ENCODE peak calls at places on chromosome X, in eight cellular contexts. E is HCT116, Y is prostate gland, C is GM10248, H is cardiac muscle cell, U is cardiac fibroblast, L is H9, K is OCI-LY7. X is an unnamed sample.

GRCh38 chrX:23514082-23514481 is 153.2 kb upstream of the PRDX4 start:
- DNase-seq in U (no peak), H (no peak), K (no peak), Y (no peak), L (no peak), E (no peak), C (no peak), X (no peak)

GRCh38 chrX:1481636-1482529 is 29.2 kb upstream of the ASMTL start:
- DNase-seq in L (peak; percentile 81), Y (peak; percentile 29), C (peak; percentile 69), H (peak; percentile 85), U (peak; percentile 90), K (peak; percentile 98), E (peak; percentile 73), X (peak; percentile 64)

GRCh38 chrX:49188468-49189076 is 2.4 kb upstream of the PRICKLE3 start:
- DNase-seq in L (no peak), Y (no peak), C (no peak), E (no peak), U (no peak), H (no peak), K (no peak), X (no peak)

GRCh38 chrX:97594825-97595224 is 711.1 kb downstream of the RPA4 start:
- DNase-seq in E (no peak), K (no peak), U (no peak), C (no peak), Y (no peak), L (no peak), H (no peak), X (no peak)

GRCh38 chrX:353566-354535 is 32.9 kb downstream of the PPP2R3B start:
- DNase-seq in E (no peak), C (no peak), U (no peak), K (no peak), H (no peak), L (no peak), Y (no peak), X (no peak)

GRCh38 chrX:53798281-53798680 is 111.8 kb upstream of the HUWE1 start:
- DNase-seq in K (no peak), U (no peak), C (no peak), H (no peak), E (no peak), Y (no peak), L (no peak), X (no peak)

GRCh38 chrX:155745792-155746191 is 133.0 kb upstream of the TMLHE start:
- DNase-seq in K (no peak), H (peak; percentile 33), Y (no peak), E (peak; percentile 12), U (peak; percentile 57), L (no peak), C (no peak), X (peak; percentile 61)

GRCh38 chrX:118347131-118347530 is 1.2 kb downstream of the WDR44 start:
- DNase-seq in K (no peak), L (no peak), C (peak; percentile 12), U (peak; percentile 67), E (no peak), Y (no peak), H (peak; percentile 56), X (no peak)

DNA sequence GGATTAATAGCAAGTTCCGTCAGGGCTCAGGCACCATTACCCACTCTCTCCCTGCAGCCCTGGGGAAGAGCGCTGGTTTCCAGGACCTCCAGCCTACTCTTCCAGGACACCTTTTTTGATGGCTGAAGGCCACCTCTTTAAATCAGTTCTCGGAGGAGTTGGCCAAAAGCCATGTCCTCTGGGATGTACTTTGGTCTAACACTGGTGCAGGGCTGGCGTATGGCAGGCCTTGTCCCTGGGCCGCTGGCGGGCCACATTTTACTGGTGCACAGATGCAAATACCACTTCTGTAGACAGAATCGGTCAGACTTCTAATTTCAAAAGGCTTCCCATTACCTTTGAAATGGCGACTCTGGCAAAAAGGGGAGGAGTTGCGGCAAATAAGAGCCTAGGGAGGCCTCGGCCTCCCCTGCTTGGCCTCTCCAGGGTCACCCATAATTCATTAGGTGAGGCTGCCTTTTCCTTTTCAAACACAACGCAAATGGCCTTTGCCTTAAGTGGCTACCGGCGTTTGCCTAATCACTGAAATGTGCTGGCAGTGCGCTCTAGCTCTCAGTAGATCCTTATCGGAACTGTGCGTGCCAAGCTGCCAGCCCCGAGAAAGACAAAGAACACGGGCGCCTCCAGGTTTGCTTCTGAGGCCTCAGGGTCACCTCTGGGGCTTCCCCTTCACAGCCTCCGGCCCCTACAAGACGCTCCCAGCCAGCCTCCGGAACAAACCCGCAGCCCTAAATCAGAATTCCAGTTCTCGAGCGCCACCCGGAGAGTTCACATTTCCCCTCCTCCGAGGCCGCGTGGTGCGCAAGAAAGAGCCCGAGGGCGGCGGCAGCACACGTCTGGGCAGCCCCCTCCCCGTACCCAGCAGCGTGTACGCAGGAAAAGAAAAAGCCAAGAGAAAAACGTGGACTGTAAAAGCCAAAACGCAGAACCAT is 76.2 kb upstream of the BCOR start:
- DNase-seq in K (peak; percentile 71), Y (peak; percentile 61), L (peak; percentile 68), H (peak; percentile 39), C (no peak), U (no peak), E (peak; percentile 72), X (peak; percentile 28)
- TF ChIP-seq CTCF in K (peak; percentile 45), Y (no peak), L (no peak), H (peak; percentile 4), C (no peak), U (no peak), E (no peak), X (no peak)

DNA sequence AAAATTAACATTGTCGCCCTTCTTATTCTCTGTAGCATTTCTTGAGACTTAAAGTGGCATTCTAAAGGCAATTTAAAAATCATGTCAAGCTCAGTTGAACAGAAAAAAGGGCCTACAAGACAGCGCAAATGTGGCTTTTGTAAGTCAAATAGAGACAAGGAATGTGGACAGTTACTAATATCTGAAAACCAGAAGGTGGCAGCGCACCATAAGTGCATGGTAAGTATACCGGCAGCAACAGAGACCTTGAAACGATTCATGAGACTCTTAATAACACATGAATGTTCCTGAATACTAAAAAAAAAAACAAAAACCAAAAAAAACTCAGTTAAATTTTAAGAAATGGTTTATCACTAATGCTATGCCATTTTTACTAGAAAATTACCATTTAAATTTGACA is 82.4 kb upstream of the HPRT1 start:
- DNase-seq in E (no peak), C (no peak), L (no peak), Y (peak; percentile 6), H (peak; percentile 65), U (peak; percentile 59), K (peak; percentile 68), X (peak; percentile 59)
- TF ChIP-seq CTCF in E (peak; percentile 22), C (peak; percentile 22), L (peak; percentile 24), Y (no peak), H (peak; percentile 44), U (peak; percentile 31), K (peak; percentile 79), X (peak; percentile 7)

DNA sequence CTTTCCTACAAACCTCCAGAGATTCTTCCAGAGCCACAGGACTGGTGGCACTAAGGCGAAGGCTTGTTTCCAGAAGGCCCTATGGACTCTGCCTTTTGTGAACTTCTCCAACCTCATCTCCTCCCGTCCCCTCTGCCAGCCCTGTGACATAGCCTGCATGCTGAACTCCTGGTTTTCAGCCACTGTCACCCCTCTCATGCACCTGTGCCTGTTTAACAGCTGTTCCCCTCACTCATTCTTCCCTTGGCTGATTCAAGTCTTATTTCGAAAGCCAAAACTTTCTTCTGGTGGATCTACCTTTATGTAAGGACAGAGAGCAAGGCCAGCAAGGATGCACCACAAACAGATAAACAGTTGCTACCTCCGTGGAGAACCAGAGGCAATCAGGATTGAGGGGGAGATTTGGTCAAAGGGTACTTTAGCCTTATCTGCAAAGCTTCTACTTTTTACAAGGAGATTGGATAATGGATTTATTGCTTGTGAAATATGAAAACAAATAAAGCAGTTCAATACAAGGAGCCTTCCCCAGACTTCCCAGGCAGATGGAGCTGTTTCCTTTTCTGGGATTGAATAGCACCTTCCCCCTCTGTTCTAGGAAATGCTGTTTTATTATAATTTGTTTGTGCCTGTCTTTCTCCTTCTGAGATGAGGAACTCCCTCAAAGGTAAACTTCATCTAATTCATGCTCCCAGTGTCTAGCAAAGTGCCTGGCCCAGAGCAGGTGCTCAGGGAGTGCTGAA is 5.7 kb downstream of the CITED1 start:
- DNase-seq in H (no peak), C (no peak), K (no peak), Y (no peak), E (no peak), U (no peak), L (no peak), X (no peak)
- TF ChIP-seq CTCF in H (no peak), C (no peak), K (no peak), Y (no peak), E (no peak), U (no peak), L (no peak), X (no peak)

GRCh38 chrX:103919336-103919682 is 43.1 kb upstream of the TMSB15B start:
- DNase-seq in L (no peak), H (peak; percentile 51), E (no peak), U (peak; percentile 59), C (peak; percentile 23), K (peak; percentile 73), Y (no peak), X (no peak)
- TF ChIP-seq CTCF in L (peak; percentile 43), H (peak; percentile 30), E (peak; percentile 45), U (peak; percentile 42), C (no peak), K (peak; percentile 54), Y (no peak), X (no peak)

DNA sequence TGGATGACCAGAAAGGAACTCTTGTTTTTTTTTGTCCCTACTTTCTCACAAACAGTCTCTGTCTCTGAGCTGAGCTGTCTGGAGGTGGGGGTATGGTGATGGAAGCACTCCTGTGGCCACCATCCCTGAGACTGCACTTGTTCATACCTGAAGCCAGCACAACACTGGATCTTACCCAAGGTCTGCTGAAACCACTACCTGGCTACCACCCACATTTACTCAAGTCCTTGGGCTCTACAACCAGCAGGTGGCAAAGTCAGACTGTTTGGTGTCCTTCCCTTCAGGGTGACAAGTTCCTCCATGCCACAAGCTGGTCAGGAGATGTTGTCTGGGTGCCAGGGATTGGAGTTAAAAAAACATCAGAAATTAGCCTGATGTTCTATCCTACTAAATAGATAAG is 89.7 kb downstream of the NEXMIF start:
- DNase-seq in Y (no peak), K (no peak), H (no peak), C (no peak), U (no peak), L (no peak), E (no peak), X (peak; percentile 14)
- TF ChIP-seq CTCF in Y (no peak), K (no peak), H (no peak), C (no peak), U (no peak), L (no peak), E (no peak), X (no peak)

DNA sequence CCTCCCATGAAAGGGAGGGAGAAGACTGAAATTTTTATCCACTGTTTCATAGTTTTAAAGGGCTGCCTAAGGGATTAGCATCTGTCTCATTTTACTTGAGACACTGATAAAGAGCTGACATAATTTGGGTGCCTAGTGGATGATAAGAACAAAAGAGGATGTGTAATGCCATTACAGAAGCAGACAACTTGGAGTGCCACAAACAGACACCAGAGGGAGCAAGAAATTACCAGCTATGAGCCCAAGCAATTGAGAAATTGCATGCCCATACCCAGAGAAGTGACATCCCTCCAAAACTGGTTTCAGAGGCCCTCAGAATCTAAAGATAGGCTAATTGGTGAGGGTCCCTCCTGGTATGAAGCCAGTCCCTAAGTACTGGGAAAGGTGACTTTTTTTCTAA is 38.5 kb upstream of the POU3F4 start:
- DNase-seq in C (peak; percentile 21), H (no peak), Y (no peak), K (peak; percentile 66), U (peak; percentile 7), E (no peak), L (peak; percentile 38), X (peak; percentile 30)
- TF ChIP-seq CTCF in C (peak; percentile 38), H (no peak), Y (no peak), K (peak; percentile 72), U (no peak), E (no peak), L (peak; percentile 65), X (no peak)

X was measured in testis.